ENCODE peak calls at places on chromosomes 3 and 15, in ten cellular contexts. Q is AG09319; P is NCI-H1417 treated with DMSO at 0.1 percent for 48 hours; X is CD4-positive, alpha-beta memory T cell; N is Karpas-422; S is stimulated activated naive CD8-positive, alpha-beta T cell treated with anti-CD3 and anti-CD28 coated beads, Interleukin-15, amount 100 ng/mL, for 72 hours; Y is mesendoderm; G is NCI-H69; T is KBM-7; V is RCC 7860. H is an unnamed sample.

GRCh38 chr15:64739216-64739976 is 36.0 kb downstream of the RBPMS2 start:
- DNase-seq in Q (no peak), P (no peak), X (no peak), N (no peak), S (no peak), Y (no peak), G (no peak), T (no peak), V (no peak), H (no peak)

GRCh38 chr15:34999906-35000305 is 11.8 kb upstream of the ZNF770 start:
- DNase-seq in Q (no peak), P (no peak), X (no peak), N (no peak), S (no peak), Y (no peak), G (no peak), T (no peak), V (no peak), H (no peak)

GRCh38 chr15:93980149-93980911 is 251.0 kb upstream of the MCTP2 start:
- DNase-seq in Q (no peak), P (no peak), X (no peak), N (no peak), S (no peak), Y (no peak), G (no peak), T (no peak), V (no peak), H (no peak)

GRCh38 chr3:141321109-141321497 is 47.2 kb upstream of the ZBTB38 start:
- DNase-seq in Q (no peak), P (no peak), X (no peak), N (no peak), S (no peak), Y (no peak), G (no peak), T (no peak), V (peak), H (no peak)

GRCh38 chr15:85639752-85640381 is 154.9 kb downstream of the KLHL25 start:
- DNase-seq in Q (no peak), P (no peak), X (no peak), N (peak), S (no peak), Y (no peak), G (no peak), T (no peak), V (no peak), H (no peak)

GRCh38 chr3:70090322-70090913 is 90.9 kb downstream of the SAMMSON start:
- DNase-seq in Q (no peak), P (no peak), X (no peak), N (peak), S (no peak), Y (no peak), G (no peak), T (peak), V (no peak), H (peak)

GRCh38 chr15:99305761-99306505 is 54.7 kb downstream of the LRRC28 start:
- DNase-seq in Q (peak), P (peak), X (no peak), N (no peak), S (no peak), Y (peak), G (peak), T (no peak), V (peak), H (no peak)

GRCh38 chr15:68417051-68417450 is 14.9 kb downstream of the ITGA11 start:
- DNase-seq in Q (no peak), P (no peak), X (no peak), N (no peak), S (no peak), Y (no peak), G (no peak), T (no peak), V (no peak), H (no peak)

GRCh38 chr3:157120071-157120892 is 39.7 kb downstream of the CCNL1 start:
- DNase-seq in Q (no peak), P (no peak), X (no peak), N (no peak), S (no peak), Y (no peak), G (no peak), T (no peak), V (no peak), H (no peak)

GRCh38 chr3:49133226-49133951 is 539 bp upstream of the LAMB2 start:
- DNase-seq in Q (peak), P (no peak), X (no peak), N (no peak), S (no peak), Y (peak), G (peak), T (peak), V (peak), H (peak)

GRCh38 chr3:42752441-42752840 is 20.6 kb downstream of the CCDC13 start:
- DNase-seq in Q (no peak), P (no peak), X (no peak), N (no peak), S (no peak), Y (no peak), G (no peak), T (no peak), V (no peak), H (no peak)

GRCh38 chr3:66778749-66779148 is 219.4 kb upstream of the KBTBD8 start:
- DNase-seq in Q (no peak), P (no peak), X (no peak), N (no peak), S (no peak), Y (no peak), G (no peak), T (no peak), V (no peak), H (no peak)

GRCh38 chr15:27250223-27250622 is 279.2 kb downstream of the GABRG3 start:
- DNase-seq in Q (no peak), P (peak), X (no peak), N (no peak), S (no peak), Y (no peak), G (peak), T (no peak), V (no peak), H (no peak)

GRCh38 chr3:99532246-99532645 is 106.1 kb upstream of the COL8A1 start:
- DNase-seq in Q (peak), P (no peak), X (no peak), N (peak), S (peak), Y (peak), G (peak), T (peak), V (peak), H (peak)

GRCh38 chr15:42577514-42578031 is 2.2 kb downstream of the STARD9 start:
- DNase-seq in Q (peak), P (no peak), X (no peak), N (no peak), S (no peak), Y (peak), G (peak), T (peak), V (no peak), H (no peak)

GRCh38 chr3:94787734-94788133 is 724.9 kb downstream of the NSUN3 start:
- DNase-seq in Q (no peak), P (no peak), X (no peak), N (no peak), S (no peak), Y (no peak), G (peak), T (no peak), V (no peak), H (no peak)

GRCh38 chr3:65262554-65262953 is 574.8 kb upstream of the ADAMTS9 start:
- DNase-seq in Q (no peak), P (no peak), X (no peak), N (no peak), S (no peak), Y (no peak), G (no peak), T (no peak), V (no peak), H (no peak)

GRCh38 chr15:62254137-62254934 is 89.3 kb upstream of the C2CD4B start:
- DNase-seq in Q (no peak), P (no peak), X (peak), N (peak), S (peak), Y (peak), G (peak), T (peak), V (peak), H (peak)

GRCh38 chr15:67149068-67149841 is 83.9 kb downstream of the SMAD3 start:
- DNase-seq in Q (no peak), P (no peak), X (no peak), N (no peak), S (no peak), Y (no peak), G (peak), T (no peak), V (no peak), H (no peak)

H was measured in NB4.